ENCODE peak calls at places on chromosomes 13 and 19, in seven cellular contexts. N, Y, V, I, W, K and O are unnamed samples. For H3K4me1, the result is how much of the 10 kb centered on the place peaks cover.

GRCh38 chr13:27141746-27142145 is 29.9 kb downstream of the USP12 start:
- DNase-seq in N (no peak), Y (no peak), V (no peak), I (no peak), W (no peak), K (no peak), O (no peak)

GRCh38 chr19:3234800-3235199 is 10.3 kb downstream of the CELF5 start:
- DNase-seq in N (no peak), Y (no peak), V (peak), I (no peak), W (no peak), K (no peak), O (no peak)

GRCh38 chr13:77637583-77637982 is 59.9 kb upstream of the SLAIN1 start:
- DNase-seq in N (no peak), Y (no peak), V (no peak), I (no peak), W (no peak), K (no peak), O (no peak)

GRCh38 chr19:14632286-14632685 is 42.4 kb downstream of the ADGRE3 start:
- DNase-seq in N (no peak), Y (no peak), V (no peak), I (peak), W (peak), K (no peak), O (no peak)

GRCh38 chr19:38665950-38666661 is 18.7 kb downstream of the ACTN4 start:
- DNase-seq in N (peak), Y (peak), V (peak), I (no peak), W (no peak), K (no peak), O (peak)

GRCh38 chr13:68078874-68079273 is 848.7 kb upstream of the PCDH9 start:
- DNase-seq in N (no peak), Y (no peak), V (no peak), I (no peak), W (no peak), K (no peak), O (no peak)

GRCh38 chr13:76856141-76856571 is 30.0 kb downstream of the KCTD12 start:
- DNase-seq in N (no peak), Y (no peak), V (no peak), I (peak), W (no peak), K (no peak), O (no peak)

GRCh38 chr13:110228936-110229904 is 77.7 kb downstream of the COL4A1 start:
- DNase-seq in N (no peak), Y (no peak), V (no peak), I (no peak), W (no peak), K (no peak), O (no peak)

GRCh38 chr13:24389506-24389905 is 80.1 kb downstream of the C1QTNF9 start:
- DNase-seq in N (no peak), Y (no peak), V (no peak), I (no peak), W (no peak), K (no peak), O (no peak)

GRCh38 chr13:24381539-24382265 is 72.3 kb downstream of the C1QTNF9 start:
- DNase-seq in N (no peak), Y (peak), V (peak), I (no peak), W (no peak), K (no peak), O (no peak)

GRCh38 chr19:38618590-38619360 is at the start of gene EIF3K:
- DNase-seq in N (peak), Y (peak), V (peak), I (peak), W (peak), K (peak), O (peak)

GRCh38 chr13:91468301-91468700 is 69.9 kb downstream of the GPC5 start:
- DNase-seq in N (no peak), Y (no peak), V (no peak), I (peak), W (no peak), K (no peak), O (no peak)

GRCh38 chr13:27600712-27601111 is 19.6 kb downstream of the LNX2 start:
- DNase-seq in N (no peak), Y (no peak), V (no peak), I (no peak), W (no peak), K (no peak), O (no peak)

GRCh38 chr19:39199025-39199424 is 2.3 kb downstream of the NCCRP1 start:
- DNase-seq in N (no peak), Y (no peak), V (no peak), I (no peak), W (no peak), K (no peak), O (no peak)

GRCh38 chr13:44270153-44270552 is 103.5 kb upstream of the SERP2 start:
- DNase-seq in N (no peak), Y (no peak), V (no peak), I (no peak), W (no peak), K (no peak), O (no peak)

GRCh38 chr13:105969761-105970160 is 565.7 kb downstream of the EFNB2 start:
- DNase-seq in N (no peak), Y (no peak), V (no peak), I (peak), W (no peak), K (no peak), O (no peak)

GRCh38 chr19:13689050-13689449 is 75.3 kb upstream of the MRI1 start:
- DNase-seq in N (no peak), Y (no peak), V (peak), I (no peak), W (no peak), K (no peak), O (no peak)

DNA sequence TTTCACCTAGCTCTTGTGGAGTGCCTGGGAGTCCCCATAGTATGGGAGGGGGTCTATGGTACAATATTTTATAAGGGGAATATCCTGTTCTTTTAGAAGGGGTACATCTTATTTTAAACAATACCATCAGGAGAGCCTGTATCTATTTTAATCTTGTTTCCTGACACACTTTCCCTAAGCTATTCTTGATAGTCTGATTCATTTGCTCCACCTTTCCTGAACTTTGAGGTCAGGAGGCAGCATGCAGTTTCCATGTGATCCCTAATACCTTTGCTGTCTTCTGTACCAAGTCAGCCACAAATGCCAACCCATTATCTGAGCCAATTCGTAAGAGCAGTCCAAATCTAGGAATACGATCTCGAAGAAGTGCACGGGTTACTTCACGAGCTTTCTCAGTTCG is 86.2 kb downstream of the SLC25A15 start:
- DNase-seq in N (no peak), Y (no peak), V (no peak), I (no peak), W (no peak), K (no peak), O (no peak)
- H3K4me3 ChIP-seq in N (no peak), Y (no peak), V (no peak), I (no peak), W (no peak), K (no peak), O (no peak)

DNA sequence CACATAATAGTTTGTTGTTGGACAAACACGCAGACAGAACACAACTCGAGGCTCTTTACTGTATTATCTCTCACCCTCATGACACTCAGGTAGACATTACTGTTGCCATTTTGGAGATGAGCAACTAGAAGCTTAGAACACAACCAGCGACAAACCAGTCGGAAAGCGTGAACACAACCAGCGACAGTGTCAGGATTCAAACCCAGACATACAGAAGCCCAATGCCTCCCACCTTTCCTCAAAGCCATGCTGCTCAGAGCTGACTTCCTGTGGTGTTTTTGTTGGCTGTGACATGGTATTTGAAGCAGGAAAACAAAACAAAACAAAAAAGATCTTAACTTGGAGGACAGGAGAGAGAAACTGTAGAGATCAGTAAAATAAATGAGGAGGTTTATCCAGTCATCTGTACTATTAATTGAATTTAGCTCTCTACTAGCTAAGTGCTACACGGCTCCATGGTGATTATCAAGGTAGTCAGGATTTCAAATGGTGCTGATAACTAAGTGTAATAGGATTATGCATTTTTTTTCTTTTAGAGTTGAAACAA is 92.1 kb downstream of the STARD13 start:
- DNase-seq in N (no peak), Y (no peak), V (no peak), I (no peak), W (no peak), K (no peak), O (no peak)
- H3K4me1 ChIP-seq in N (under half), Y (half or more), V (under half), I (under half), W (under half), K (half or more), O (under half)

GRCh38 chr19:49017666-49018351 is 918 bp upstream of the LHB start:
- DNase-seq in N (peak), Y (peak), V (peak), I (no peak), W (peak), K (no peak), O (peak)
- H3K4me3 ChIP-seq in N (peak), Y (peak), V (peak), I (no peak), W (peak), K (peak), O (peak)

GRCh38 chr19:2050991-2051770 is at the start of gene MKNK2:
- DNase-seq in N (peak), Y (peak), V (peak), I (peak), W (peak), K (peak), O (peak)
- H3K4me1 ChIP-seq in N (half or more), Y (half or more), V (under half), I (half or more), W (half or more), K (half or more), O (under half)

DNA sequence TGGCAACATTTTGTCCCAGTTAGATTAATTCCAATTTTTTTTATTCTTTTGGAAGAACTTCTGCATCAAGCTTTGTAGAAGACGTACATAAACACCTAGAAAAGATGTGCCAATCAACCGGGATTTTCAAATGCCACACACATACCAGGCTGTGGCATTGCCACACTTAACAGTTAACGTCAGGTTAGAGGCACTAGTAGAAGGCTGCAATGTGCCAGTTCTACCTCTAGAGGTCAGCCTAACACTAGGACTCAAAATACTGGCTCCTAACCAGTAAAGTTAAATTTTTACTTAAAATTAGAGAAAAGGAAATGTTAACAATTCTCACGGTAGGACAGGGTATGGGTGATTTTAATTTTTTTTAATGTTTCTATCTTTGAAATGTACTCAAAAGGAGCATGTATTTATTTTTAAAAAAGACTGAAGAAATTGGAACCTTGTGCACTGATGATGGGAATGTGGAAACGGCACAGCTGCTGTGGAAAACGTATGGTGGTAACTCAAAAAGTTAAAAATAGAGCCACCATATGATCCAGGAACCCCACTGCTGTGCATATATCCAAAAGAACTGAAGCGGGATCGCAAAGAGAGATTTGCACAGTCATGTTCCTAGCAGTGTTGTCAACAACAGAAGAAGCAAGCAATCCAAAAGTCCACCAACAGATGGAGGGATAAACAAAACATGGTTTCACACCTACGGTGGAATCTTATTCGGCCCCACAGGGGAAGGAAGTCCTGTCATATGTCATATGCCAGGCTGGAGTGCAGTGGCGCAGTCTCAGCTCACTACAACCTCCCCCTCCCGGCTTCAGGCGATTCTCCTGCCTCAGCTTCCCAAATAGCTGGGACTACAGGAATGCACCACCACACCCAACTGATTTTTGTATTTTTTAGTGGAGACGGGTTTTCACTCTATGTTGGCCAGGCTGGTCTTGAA is 30.3 kb downstream of the CRYL1 start:
- DNase-seq in N (peak), Y (peak), V (peak), I (peak), W (peak), K (peak), O (no peak)
- H3K4me3 ChIP-seq in N (no peak), Y (no peak), V (no peak), I (no peak), W (no peak), K (peak), O (no peak)

GRCh38 chr13:97275775-97276501 is 53.8 kb downstream of the MBNL2 start:
- DNase-seq in N (no peak), Y (no peak), V (no peak), I (no peak), W (no peak), K (no peak), O (no peak)

GRCh38 chr13:97278395-97279078 is 56.4 kb downstream of the MBNL2 start:
- DNase-seq in N (no peak), Y (no peak), V (no peak), I (peak), W (no peak), K (no peak), O (no peak)

GRCh38 chr13:97274782-97275252 is 52.7 kb downstream of the MBNL2 start:
- DNase-seq in N (no peak), Y (no peak), V (no peak), I (peak), W (no peak), K (no peak), O (no peak)

GRCh38 chr13:97275265-97275664 is 53.1 kb downstream of the MBNL2 start:
- DNase-seq in N (no peak), Y (no peak), V (no peak), I (peak), W (no peak), K (no peak), O (no peak)

GRCh38 chr13:97276862-97277269 is 54.7 kb downstream of the MBNL2 start:
- DNase-seq in N (no peak), Y (no peak), V (no peak), I (no peak), W (no peak), K (no peak), O (no peak)
- H3K4me1 ChIP-seq in N (under half), Y (half or more), V (under half), I (half or more), W (half or more), K (half or more), O (half or more)

GRCh38 chr19:51993422-51993821 is 6.8 kb upstream of the ZNF350 start:
- DNase-seq in N (no peak), Y (no peak), V (no peak), I (no peak), W (no peak), K (no peak), O (no peak)

GRCh38 chr19:51994048-51994644 is 7.5 kb upstream of the ZNF350 start:
- DNase-seq in N (no peak), Y (no peak), V (no peak), I (no peak), W (no peak), K (no peak), O (no peak)
- H3K4me3 ChIP-seq in N (no peak), Y (no peak), V (no peak), I (no peak), W (no peak), K (peak), O (no peak)

GRCh38 chr19:49863935-49864320 is 3.4 kb downstream of the PNKP start:
- DNase-seq in N (no peak), Y (no peak), V (no peak), I (no peak), W (no peak), K (no peak), O (peak)
- H3K4me1 ChIP-seq in N (under half), Y (under half), V (under half), I (under half), W (half or more), K (under half), O (under half)